ENCODE peak calls at places on chromosomes 7 and 10, in ten cellular contexts. F, B, A, V, S, I, N, G, R and E are unnamed samples.

GRCh38 chr10:124693801-124694416 is 50.3 kb downstream of the FAM53B start:
- DNase-seq in F (peak), B (no peak), A (no peak), V (no peak), S (no peak), I (no peak), N (no peak), G (peak), R (no peak), E (no peak)

GRCh38 chr7:90625051-90625450 is 28.9 kb downstream of the CDK14 start:
- DNase-seq in F (no peak), B (no peak), A (peak), V (no peak), S (no peak), I (no peak), N (no peak), G (no peak), R (no peak), E (no peak)

GRCh38 chr10:70425096-70425495 is 16.4 kb downstream of the NODAL start:
- DNase-seq in F (no peak), B (no peak), A (no peak), V (no peak), S (no peak), I (no peak), N (no peak), G (no peak), R (peak), E (no peak)

GRCh38 chr10:57657164-57657765 is 610.4 kb downstream of the IPMK start:
- DNase-seq in F (peak), B (peak), A (peak), V (no peak), S (no peak), I (peak), N (peak), G (no peak), R (peak), E (peak)

GRCh38 chr10:77643795-77644468 is 6.3 kb upstream of the KCNMA1 start:
- DNase-seq in F (peak), B (no peak), A (peak), V (no peak), S (no peak), I (peak), N (no peak), G (no peak), R (peak), E (peak)

GRCh38 chr10:32350811-32351342 is 3.9 kb upstream of the EPC1 start:
- DNase-seq in F (no peak), B (no peak), A (no peak), V (no peak), S (no peak), I (no peak), N (no peak), G (no peak), R (no peak), E (no peak)

GRCh38 chr7:126426652-126427051 is 826.1 kb downstream of the GRM8 start:
- DNase-seq in F (no peak), B (no peak), A (no peak), V (no peak), S (no peak), I (no peak), N (no peak), G (no peak), R (no peak), E (no peak)

GRCh38 chr7:19491821-19492452 is 216.9 kb downstream of the POLR1F start:
- DNase-seq in F (peak), B (no peak), A (peak), V (no peak), S (no peak), I (peak), N (no peak), G (no peak), R (no peak), E (peak)

GRCh38 chr7:120554960-120555571 is 282.1 kb downstream of the KCND2 start:
- DNase-seq in F (peak), B (peak), A (peak), V (peak), S (no peak), I (peak), N (no peak), G (no peak), R (no peak), E (peak)

GRCh38 chr10:126420571-126421275 is 32.4 kb upstream of the ADAM12 start:
- DNase-seq in F (no peak), B (no peak), A (peak), V (no peak), S (no peak), I (no peak), N (no peak), G (no peak), R (no peak), E (no peak)

GRCh38 chr7:128827248-128827958 is 2.8 kb upstream of the FLNC start:
- DNase-seq in F (peak), B (no peak), A (peak), V (no peak), S (no peak), I (no peak), N (no peak), G (no peak), R (no peak), E (no peak)

GRCh38 chr10:71214641-71215160 is 2.3 kb downstream of the UNC5B start:
- DNase-seq in F (no peak), B (no peak), A (no peak), V (no peak), S (no peak), I (no peak), N (no peak), G (no peak), R (no peak), E (no peak)

GRCh38 chr10:15370212-15370740 is 813 bp downstream of the FAM171A1 start:
- DNase-seq in F (peak), B (peak), A (peak), V (no peak), S (peak), I (peak), N (no peak), G (peak), R (peak), E (no peak)

GRCh38 chr10:112631501-112632410 is 184.7 kb downstream of the VTI1A start:
- DNase-seq in F (no peak), B (no peak), A (no peak), V (no peak), S (no peak), I (no peak), N (no peak), G (no peak), R (no peak), E (no peak)

GRCh38 chr10:23075672-23076071 is 19.7 kb upstream of the MSRB2 start:
- DNase-seq in F (no peak), B (no peak), A (no peak), V (no peak), S (no peak), I (no peak), N (no peak), G (no peak), R (no peak), E (no peak)

GRCh38 chr10:24645784-24646183 is 77.9 kb downstream of the ARHGAP21 start:
- DNase-seq in F (no peak), B (no peak), A (no peak), V (no peak), S (no peak), I (no peak), N (no peak), G (no peak), R (no peak), E (peak)

GRCh38 chr10:77510294-77510693 is 127.3 kb downstream of the KCNMA1 start:
- DNase-seq in F (no peak), B (no peak), A (no peak), V (no peak), S (no peak), I (no peak), N (no peak), G (no peak), R (no peak), E (no peak)

GRCh38 chr10:114967071-114967470 is 29.1 kb downstream of the TRUB1 start:
- DNase-seq in F (no peak), B (no peak), A (peak), V (no peak), S (no peak), I (peak), N (no peak), G (no peak), R (no peak), E (no peak)

GRCh38 chr7:19117081-19117869 is at the start of gene TWIST1:
- DNase-seq in F (peak), B (peak), A (peak), V (no peak), S (no peak), I (peak), N (no peak), G (no peak), R (no peak), E (no peak)

GRCh38 chr7:116446179-116446855 is 53.2 kb upstream of the CAV2 start:
- DNase-seq in F (no peak), B (no peak), A (no peak), V (peak), S (no peak), I (no peak), N (no peak), G (no peak), R (no peak), E (no peak)

DNA sequence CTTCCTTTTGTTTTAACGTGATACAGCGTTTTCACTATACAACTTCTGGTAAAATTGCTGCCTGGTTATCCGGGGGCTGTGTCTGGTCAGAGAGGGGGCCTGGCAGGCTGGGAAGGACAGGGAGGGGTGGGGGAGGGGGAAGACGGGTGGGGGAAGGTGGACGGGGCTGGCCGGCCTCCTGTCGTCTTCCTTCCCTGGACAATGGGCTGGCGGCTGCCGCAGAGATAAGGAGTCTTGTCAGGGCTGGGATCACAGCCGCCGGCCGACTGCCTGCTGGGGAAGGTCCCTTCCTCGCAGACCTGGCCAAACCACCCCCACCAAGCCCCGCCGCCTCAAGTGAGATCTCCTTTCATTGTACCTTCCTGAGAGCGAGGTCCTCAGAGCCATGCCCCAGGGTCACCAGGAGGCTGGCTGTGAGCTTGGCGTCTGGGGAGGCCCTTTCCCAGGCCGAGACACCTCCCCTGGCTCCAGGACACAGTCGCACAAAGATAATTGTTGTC is 151.2 kb upstream of the TNRC18 start:
- DNase-seq in F (peak), B (no peak), A (no peak), V (no peak), S (no peak), I (peak), N (no peak), G (no peak), R (no peak), E (no peak)
- H3K4me3 ChIP-seq in F (no peak), B (no peak), A (no peak), V (peak), S (no peak), I (peak), N (peak), G (no peak), R (no peak), E (no peak)

GRCh38 chr7:143384741-143385631 is 3.8 kb downstream of the ZYX start:
- DNase-seq in F (no peak), B (no peak), A (no peak), V (no peak), S (no peak), I (no peak), N (no peak), G (peak), R (no peak), E (no peak)
- H3K4me3 ChIP-seq in F (no peak), B (peak), A (peak), V (no peak), S (no peak), I (no peak), N (peak), G (no peak), R (no peak), E (no peak)

GRCh38 chr7:3056713-3057388 is 13.2 kb upstream of the CARD11 start:
- DNase-seq in F (no peak), B (no peak), A (no peak), V (no peak), S (no peak), I (no peak), N (no peak), G (no peak), R (no peak), E (no peak)
- H3K4me3 ChIP-seq in F (no peak), B (no peak), A (no peak), V (no peak), S (no peak), I (no peak), N (no peak), G (no peak), R (no peak), E (no peak)

GRCh38 chr10:31322647-31323046 is 3.6 kb downstream of the ZEB1 start:
- DNase-seq in F (no peak), B (no peak), A (peak), V (no peak), S (no peak), I (no peak), N (no peak), G (no peak), R (no peak), E (no peak)
- H3K4me3 ChIP-seq in F (no peak), B (no peak), A (peak), V (no peak), S (no peak), I (no peak), N (peak), G (no peak), R (no peak), E (no peak)

GRCh38 chr7:28103984-28104628 is 76.5 kb downstream of the JAZF1 start:
- DNase-seq in F (no peak), B (peak), A (peak), V (no peak), S (no peak), I (no peak), N (no peak), G (no peak), R (no peak), E (no peak)

GRCh38 chr7:28107960-28108359 is 72.6 kb downstream of the JAZF1 start:
- DNase-seq in F (no peak), B (no peak), A (peak), V (no peak), S (no peak), I (no peak), N (no peak), G (no peak), R (no peak), E (no peak)

GRCh38 chr7:28105234-28105633 is 75.4 kb downstream of the JAZF1 start:
- DNase-seq in F (peak), B (no peak), A (no peak), V (no peak), S (no peak), I (no peak), N (no peak), G (no peak), R (no peak), E (no peak)

GRCh38 chr7:28104811-28105210 is 75.8 kb downstream of the JAZF1 start:
- DNase-seq in F (no peak), B (no peak), A (no peak), V (no peak), S (no peak), I (no peak), N (no peak), G (no peak), R (no peak), E (no peak)

DNA sequence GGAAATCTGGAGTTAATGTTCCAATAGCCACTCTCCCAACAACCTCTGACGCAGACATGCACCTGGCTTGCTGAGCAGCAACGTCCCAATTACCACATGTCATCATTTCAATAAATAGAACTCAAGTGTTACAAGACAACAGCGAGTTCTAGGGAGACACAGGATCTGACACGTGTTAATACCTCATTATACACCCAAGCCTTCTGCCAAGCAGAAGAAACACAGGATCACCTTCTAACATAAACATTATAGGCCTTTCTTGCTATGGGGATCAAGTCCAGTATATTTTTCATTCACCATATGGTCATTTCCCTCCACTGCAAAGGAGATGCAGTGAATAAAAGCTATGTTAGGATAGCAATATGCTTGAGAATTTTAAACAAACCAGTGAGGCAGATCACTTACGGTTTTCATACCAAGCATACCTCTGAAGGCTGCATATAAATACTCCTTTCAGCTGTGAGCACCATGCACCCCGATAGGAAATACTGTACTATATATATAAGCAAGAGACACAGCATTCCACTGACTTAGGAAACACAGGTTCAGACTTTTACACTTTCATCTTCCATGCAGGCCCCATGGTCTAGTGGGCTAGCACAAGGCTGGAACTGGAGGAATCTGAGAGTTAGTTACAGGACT is 74.2 kb downstream of the JAZF1 start:
- DNase-seq in F (peak), B (peak), A (no peak), V (no peak), S (no peak), I (no peak), N (no peak), G (no peak), R (no peak), E (no peak)
- H3K4me3 ChIP-seq in F (no peak), B (no peak), A (no peak), V (no peak), S (no peak), I (no peak), N (no peak), G (no peak), R (no peak), E (no peak)

GRCh38 chr7:155810607-155811559 is 1.4 kb downstream of the SHH start:
- DNase-seq in F (no peak), B (no peak), A (no peak), V (no peak), S (no peak), I (peak), N (no peak), G (no peak), R (no peak), E (no peak)

GRCh38 chr7:155813125-155813524 is 862 bp upstream of the SHH start:
- DNase-seq in F (no peak), B (no peak), A (no peak), V (no peak), S (no peak), I (no peak), N (no peak), G (no peak), R (no peak), E (no peak)

GRCh38 chr7:155811895-155812761 is at the start of gene SHH:
- DNase-seq in F (no peak), B (no peak), A (peak), V (no peak), S (no peak), I (peak), N (peak), G (no peak), R (no peak), E (no peak)

GRCh38 chr7:155809947-155810606 is 2.2 kb downstream of the SHH start:
- DNase-seq in F (no peak), B (no peak), A (no peak), V (no peak), S (no peak), I (peak), N (no peak), G (no peak), R (no peak), E (no peak)

DNA sequence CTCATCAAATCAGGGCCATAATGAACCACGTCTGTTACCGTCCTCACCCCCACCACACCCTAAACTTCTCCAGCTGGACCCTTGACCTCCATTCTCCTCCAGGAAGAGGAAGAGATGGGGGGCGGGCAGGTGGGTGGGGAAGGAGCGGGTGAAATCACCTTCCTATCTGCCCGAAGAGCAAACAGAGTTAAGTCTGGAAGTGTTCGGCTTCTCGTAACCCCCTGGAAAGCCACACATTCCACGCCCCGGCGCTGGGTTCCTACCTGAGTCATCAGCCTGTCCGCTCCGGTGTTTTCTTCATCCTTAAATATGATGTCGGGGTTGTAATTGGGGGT is 736 bp downstream of the SHH start:
- DNase-seq in F (no peak), B (no peak), A (no peak), V (no peak), S (no peak), I (peak), N (no peak), G (no peak), R (peak), E (no peak)
- H3K4me3 ChIP-seq in F (no peak), B (no peak), A (no peak), V (no peak), S (no peak), I (peak), N (peak), G (no peak), R (no peak), E (no peak)

DNA sequence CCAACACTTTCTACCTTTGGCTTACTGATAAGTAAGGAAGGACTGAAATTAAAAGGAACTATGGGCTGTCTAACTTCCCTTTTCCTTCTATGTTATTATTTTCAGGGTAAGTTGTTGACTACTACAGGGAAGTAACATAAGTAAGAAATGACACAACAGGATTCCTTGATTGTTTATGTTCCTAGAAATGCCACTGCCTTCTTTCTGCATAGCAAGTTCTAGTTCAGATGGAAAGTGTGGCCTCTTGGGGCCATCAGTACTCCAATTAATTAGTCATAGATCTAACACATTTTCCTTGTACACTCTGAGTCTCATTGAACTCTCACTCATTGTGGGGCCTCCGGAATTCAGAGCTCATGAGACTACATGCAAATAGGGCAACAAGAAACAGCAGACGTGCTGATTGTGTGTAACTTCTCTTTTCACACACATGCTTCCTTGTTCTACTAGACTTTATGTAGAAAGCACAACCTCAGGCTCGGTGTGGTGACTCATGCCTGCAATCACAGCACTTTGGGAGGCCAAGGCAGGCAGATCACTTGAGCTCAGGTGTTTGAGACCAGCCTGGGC is 35.3 kb upstream of the HIBADH start:
- DNase-seq in F (no peak), B (no peak), A (no peak), V (no peak), S (no peak), I (no peak), N (no peak), G (no peak), R (peak), E (no peak)
- H3K4me3 ChIP-seq in F (no peak), B (no peak), A (no peak), V (no peak), S (no peak), I (no peak), N (no peak), G (no peak), R (no peak), E (no peak)

DNA sequence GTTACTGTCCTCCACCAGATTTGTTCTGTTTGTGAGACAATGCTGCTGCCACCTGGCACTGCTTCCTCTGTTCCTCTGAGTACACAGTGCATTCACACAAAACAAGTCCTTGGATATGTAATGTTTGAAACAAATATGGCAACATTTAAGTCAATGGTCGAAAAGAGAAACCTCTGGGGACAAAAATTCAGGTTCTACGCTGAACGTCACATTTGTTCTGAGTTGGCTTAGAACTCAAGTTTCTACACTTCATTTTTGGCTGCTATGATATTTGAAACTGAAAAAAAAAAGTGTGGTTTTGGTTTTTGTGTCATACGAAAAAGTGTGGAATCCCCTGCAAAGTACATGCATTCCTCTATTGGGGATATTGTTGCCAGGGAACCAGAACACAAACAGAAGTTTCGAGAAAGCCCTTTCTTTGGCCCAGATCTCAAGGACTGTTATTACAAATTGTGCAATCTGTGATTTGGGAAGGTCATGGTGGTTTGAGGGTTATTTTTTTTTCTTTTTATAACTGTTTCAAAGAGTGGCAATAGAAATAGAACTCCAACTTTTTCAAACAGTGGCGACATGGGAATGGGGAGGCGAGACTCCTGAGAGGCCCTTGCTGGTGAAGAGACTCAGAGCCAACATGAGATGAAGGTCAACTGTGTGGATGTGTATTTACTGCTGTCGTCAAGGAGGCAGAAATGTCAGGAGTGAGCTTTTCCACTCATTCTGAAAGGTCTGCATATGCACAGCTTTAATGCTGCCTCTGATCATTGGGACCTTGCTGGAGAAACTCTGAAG is 127.5 kb downstream of the CUBN start:
- DNase-seq in F (no peak), B (peak), A (peak), V (no peak), S (peak), I (no peak), N (no peak), G (peak), R (peak), E (peak)
- H3K4me3 ChIP-seq in F (no peak), B (no peak), A (no peak), V (no peak), S (peak), I (no peak), N (no peak), G (peak), R (no peak), E (no peak)